ENCODE peak calls at places on chromosomes 5 and 9, in four cellular contexts. One of them, this sample, is unnamed.

GRCh38 chr9:4320021-4320420 is 20.2 kb upstream of the GLIS3 start:
- DNase-seq in SK-N-SH: no peak
- DNase-seq in WTC11: no peak
- DNase-seq in K562: no peak
- DNase-seq in this sample: no peak

GRCh38 chr5:23930985-23931384 is 423.6 kb downstream of the PRDM9 start:
- DNase-seq in SK-N-SH: no peak
- DNase-seq in WTC11: no peak
- DNase-seq in K562: no peak
- DNase-seq in this sample: no peak

GRCh38 chr9:23907343-23907742 is 81.3 kb upstream of the ELAVL2 start:
- DNase-seq in SK-N-SH: no peak
- DNase-seq in WTC11: no peak
- DNase-seq in K562: no peak
- DNase-seq in this sample: no peak

GRCh38 chr9:98819231-98819630 is 11.8 kb downstream of the GALNT12 start:
- DNase-seq in SK-N-SH: no peak
- DNase-seq in WTC11: no peak
- DNase-seq in K562: no peak
- DNase-seq in this sample: no peak

GRCh38 chr9:86637515-86637914 is 283.3 kb upstream of the TUT7 start:
- DNase-seq in SK-N-SH: peak
- DNase-seq in WTC11: peak
- DNase-seq in K562: peak
- DNase-seq in this sample: no peak

GRCh38 chr5:174827521-174827920 is 103.1 kb downstream of the MSX2 start:
- DNase-seq in SK-N-SH: no peak
- DNase-seq in WTC11: no peak
- DNase-seq in K562: no peak
- DNase-seq in this sample: no peak

GRCh38 chr9:94250456-94250855 is 8.6 kb upstream of the ZNF169 start:
- DNase-seq in SK-N-SH: no peak
- DNase-seq in WTC11: no peak
- DNase-seq in K562: no peak
- DNase-seq in this sample: no peak

GRCh38 chr5:113246371-113246870 is 188.4 kb downstream of the TSSK1B start:
- DNase-seq in SK-N-SH: no peak
- DNase-seq in WTC11: no peak
- DNase-seq in K562: no peak
- DNase-seq in this sample: no peak

GRCh38 chr5:78602400-78602799 is 46.2 kb downstream of the LHFPL2 start:
- DNase-seq in SK-N-SH: no peak
- DNase-seq in WTC11: no peak
- DNase-seq in K562: no peak
- DNase-seq in this sample: no peak

GRCh38 chr5:111227805-111228204 is 3.6 kb downstream of the CAMK4 start:
- DNase-seq in SK-N-SH: peak
- DNase-seq in WTC11: no peak
- DNase-seq in K562: no peak
- DNase-seq in this sample: no peak

GRCh38 chr5:135319928-135320606 is 79.0 kb downstream of the MACROH2A1 start:
- DNase-seq in SK-N-SH: no peak
- DNase-seq in WTC11: peak
- DNase-seq in K562: no peak
- DNase-seq in this sample: no peak

GRCh38 chr5:20286512-20286911 is 298.5 kb upstream of the CDH18 start:
- DNase-seq in SK-N-SH: no peak
- DNase-seq in WTC11: no peak
- DNase-seq in K562: no peak
- DNase-seq in this sample: no peak

GRCh38 chr5:62268239-62268638 is 37.8 kb upstream of the KIF2A start:
- DNase-seq in SK-N-SH: no peak
- DNase-seq in WTC11: no peak
- DNase-seq in K562: no peak
- DNase-seq in this sample: peak

GRCh38 chr9:125889122-125889523 is 141.9 kb downstream of the PBX3 start:
- DNase-seq in SK-N-SH: peak
- DNase-seq in WTC11: peak
- DNase-seq in K562: no peak
- DNase-seq in this sample: no peak

GRCh38 chr5:159010611-159011497 is 88.9 kb downstream of the EBF1 start:
- DNase-seq in SK-N-SH: peak
- DNase-seq in WTC11: no peak
- DNase-seq in K562: no peak
- DNase-seq in this sample: peak

GRCh38 chr9:27203783-27204182 is 93.2 kb downstream of the EQTN start:
- DNase-seq in SK-N-SH: no peak
- DNase-seq in WTC11: no peak
- DNase-seq in K562: no peak
- DNase-seq in this sample: no peak

GRCh38 chr5:71586052-71586940 is 844 bp upstream of the MCCC2 start:
- DNase-seq in SK-N-SH: peak
- DNase-seq in WTC11: no peak
- DNase-seq in K562: peak
- DNase-seq in this sample: peak

GRCh38 chr9:132161743-132162187 is at the start of gene NTNG2:
- DNase-seq in SK-N-SH: no peak
- DNase-seq in WTC11: no peak
- DNase-seq in K562: peak
- DNase-seq in this sample: no peak

GRCh38 chr5:169071-169727 is 22.1 kb upstream of the LRRC14B start:
- DNase-seq in SK-N-SH: no peak
- DNase-seq in WTC11: no peak
- DNase-seq in K562: no peak
- DNase-seq in this sample: no peak

GRCh38 chr9:82531795-82532194 is 531.1 kb downstream of the RASEF start:
- DNase-seq in SK-N-SH: no peak
- DNase-seq in WTC11: no peak
- DNase-seq in K562: no peak
- DNase-seq in this sample: no peak

GRCh38 chr5:113807384-113808053 is 294.0 kb downstream of the YTHDC2 start:
- DNase-seq in SK-N-SH: no peak
- DNase-seq in WTC11: no peak
- DNase-seq in K562: no peak
- DNase-seq in this sample: no peak

DNA sequence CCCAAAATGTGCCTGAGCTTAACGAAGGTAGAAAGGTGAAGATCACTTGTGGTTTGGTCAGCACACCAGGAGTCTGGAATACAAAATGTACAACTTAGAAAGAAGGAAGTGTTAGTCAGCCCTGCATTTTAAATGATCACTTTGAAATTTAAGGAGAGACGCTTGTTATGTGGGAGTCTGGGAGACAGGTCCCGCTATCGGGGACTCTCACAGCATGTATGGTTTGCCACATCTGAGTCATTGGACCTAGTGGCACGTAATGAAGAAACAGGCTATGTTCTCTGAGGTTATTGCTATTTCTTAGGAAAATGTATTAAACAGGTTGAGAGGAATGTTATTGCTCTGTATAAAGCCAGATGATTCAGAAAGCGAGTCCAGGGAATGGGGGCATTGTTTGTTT is 2362.5 kb upstream of the WWC1 start:
- DNase-seq in SK-N-SH: no peak
- DNase-seq in WTC11: no peak
- DNase-seq in K562: no peak
- DNase-seq in this sample: no peak
- TF ChIP-seq USF1 in SK-N-SH: no peak
- TF ChIP-seq USF1 in WTC11: no peak
- TF ChIP-seq USF1 in K562: no peak
- TF ChIP-seq USF1 in this sample: no peak

GRCh38 chr9:118058227-118058626 is 354.0 kb downstream of the TLR4 start:
- DNase-seq in SK-N-SH: no peak
- DNase-seq in WTC11: no peak
- DNase-seq in K562: no peak
- DNase-seq in this sample: no peak
- TF ChIP-seq USF1 in SK-N-SH: no peak
- TF ChIP-seq USF1 in WTC11: no peak
- TF ChIP-seq USF1 in K562: no peak
- TF ChIP-seq USF1 in this sample: no peak

GRCh38 chr9:96429710-96430109 is 11.5 kb upstream of the ZNF367 start:
- DNase-seq in SK-N-SH: no peak
- DNase-seq in WTC11: no peak
- DNase-seq in K562: no peak
- DNase-seq in this sample: no peak
- TF ChIP-seq USF1 in SK-N-SH: no peak
- TF ChIP-seq USF1 in WTC11: no peak
- TF ChIP-seq USF1 in K562: no peak
- TF ChIP-seq USF1 in this sample: no peak

GRCh38 chr5:116766470-116766947 is 191.9 kb upstream of the SEMA6A start:
- DNase-seq in SK-N-SH: no peak
- DNase-seq in WTC11: no peak
- DNase-seq in K562: no peak
- DNase-seq in this sample: peak
- TF ChIP-seq USF1 in SK-N-SH: no peak
- TF ChIP-seq USF1 in WTC11: no peak
- TF ChIP-seq USF1 in K562: no peak
- TF ChIP-seq USF1 in this sample: no peak

DNA sequence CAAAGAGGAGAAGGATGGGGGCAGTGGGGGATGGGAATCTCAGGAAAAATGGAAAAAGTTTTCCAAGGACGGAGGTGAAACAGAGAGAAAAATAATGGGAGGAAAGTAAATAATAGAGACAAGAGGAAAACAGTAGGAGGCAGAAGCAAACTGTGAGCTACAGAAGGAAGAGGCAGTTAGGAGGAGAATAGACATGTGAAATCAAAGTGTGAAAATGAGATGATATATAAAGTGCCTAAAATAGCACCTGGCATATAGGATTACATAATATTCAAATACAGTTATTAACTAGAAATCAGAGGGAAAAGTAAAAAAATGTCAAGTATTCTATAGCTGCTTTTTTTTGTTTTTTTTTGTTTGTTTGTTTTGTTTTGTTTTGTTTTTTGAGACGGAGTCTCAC is 44.0 kb upstream of the PLIN2 start:
- DNase-seq in SK-N-SH: no peak
- DNase-seq in WTC11: no peak
- DNase-seq in K562: no peak
- DNase-seq in this sample: no peak
- TF ChIP-seq USF1 in SK-N-SH: no peak
- TF ChIP-seq USF1 in WTC11: no peak
- TF ChIP-seq USF1 in K562: no peak
- TF ChIP-seq USF1 in this sample: no peak

GRCh38 chr9:69122391-69123141 is 51.5 kb upstream of the TJP2 start:
- DNase-seq in SK-N-SH: no peak
- DNase-seq in WTC11: no peak
- DNase-seq in K562: no peak
- DNase-seq in this sample: no peak
- TF ChIP-seq USF1 in SK-N-SH: no peak
- TF ChIP-seq USF1 in WTC11: peak
- TF ChIP-seq USF1 in K562: no peak
- TF ChIP-seq USF1 in this sample: no peak

GRCh38 chr5:108729306-108729645 is 18.4 kb upstream of the FER start:
- DNase-seq in SK-N-SH: no peak
- DNase-seq in WTC11: no peak
- DNase-seq in K562: no peak
- DNase-seq in this sample: no peak

GRCh38 chr5:108727639-108728565 is 19.8 kb upstream of the FER start:
- DNase-seq in SK-N-SH: peak
- DNase-seq in WTC11: peak
- DNase-seq in K562: peak
- DNase-seq in this sample: no peak

GRCh38 chr5:108730617-108731340 is 16.9 kb upstream of the FER start:
- DNase-seq in SK-N-SH: no peak
- DNase-seq in WTC11: no peak
- DNase-seq in K562: no peak
- DNase-seq in this sample: no peak

GRCh38 chr5:108727154-108727638 is 20.5 kb upstream of the FER start:
- DNase-seq in SK-N-SH: no peak
- DNase-seq in WTC11: no peak
- DNase-seq in K562: peak
- DNase-seq in this sample: no peak

DNA sequence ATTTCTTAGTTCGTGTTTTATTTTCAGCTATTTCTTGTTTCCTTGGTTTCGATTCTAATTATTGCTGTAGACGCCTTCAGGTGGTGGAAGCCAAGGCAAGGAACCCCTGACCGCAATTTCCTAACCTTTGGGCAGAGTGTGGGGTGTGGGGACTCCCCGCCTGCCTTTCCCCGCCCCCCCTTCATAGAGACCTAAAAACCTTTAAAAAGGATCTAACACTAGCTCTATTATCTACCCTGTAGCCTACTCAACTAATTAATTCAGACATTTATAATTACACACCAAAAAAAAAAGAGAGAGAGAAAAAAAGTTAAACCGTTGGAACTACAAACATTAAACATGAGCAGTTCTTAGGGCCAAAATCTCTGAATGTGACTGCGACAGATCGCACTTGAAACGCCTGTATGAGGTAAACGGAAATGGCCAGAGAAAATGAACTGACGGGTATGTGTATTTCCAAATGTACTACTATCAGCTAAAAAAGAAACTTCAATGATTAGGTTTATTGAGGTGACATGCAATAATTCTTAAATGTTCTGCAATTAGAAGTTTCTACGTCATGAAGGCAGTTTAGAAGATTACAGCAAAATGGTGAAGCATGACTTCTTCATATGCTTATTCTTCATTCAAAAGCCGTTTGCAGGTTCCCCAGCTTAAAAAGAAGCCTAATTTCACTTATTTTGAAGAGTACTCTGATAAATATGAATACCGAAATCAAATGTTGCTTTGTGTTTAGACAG is 19.0 kb upstream of the FER start:
- DNase-seq in SK-N-SH: peak
- DNase-seq in WTC11: no peak
- DNase-seq in K562: peak
- DNase-seq in this sample: no peak
- TF ChIP-seq USF1 in SK-N-SH: no peak
- TF ChIP-seq USF1 in WTC11: no peak
- TF ChIP-seq USF1 in K562: no peak
- TF ChIP-seq USF1 in this sample: no peak

GRCh38 chr9:114291064-114291474 is 31.8 kb upstream of the ORM1 start:
- DNase-seq in SK-N-SH: peak
- DNase-seq in WTC11: peak
- DNase-seq in K562: peak
- DNase-seq in this sample: no peak
- TF ChIP-seq USF1 in SK-N-SH: no peak
- TF ChIP-seq USF1 in WTC11: no peak
- TF ChIP-seq USF1 in K562: no peak
- TF ChIP-seq USF1 in this sample: no peak